ENCODE peak calls at places on chromosomes 2 and 18, in five cellular contexts. One of them, this sample, is unnamed.

GRCh38 chr2:17579605-17580318 is 39.3 kb downstream of the VSNL1 start:
- DNase-seq in neural crest cell: no peak
- DNase-seq in bronchial epithelial cell: peak; percentile 8
- DNase-seq in kidney epithelial cell: no peak
- DNase-seq in WTC11: no peak
- DNase-seq in this sample: no peak

GRCh38 chr2:136376211-136376610 is 258.3 kb upstream of the CXCR4 start:
- DNase-seq in neural crest cell: no peak
- DNase-seq in bronchial epithelial cell: no peak
- DNase-seq in kidney epithelial cell: no peak
- DNase-seq in WTC11: no peak
- DNase-seq in this sample: no peak

GRCh38 chr2:237488901-237489860 is 2.1 kb downstream of the MLPH start:
- DNase-seq in neural crest cell: no peak
- DNase-seq in bronchial epithelial cell: peak; percentile 90
- DNase-seq in kidney epithelial cell: peak; percentile 80
- DNase-seq in WTC11: no peak
- DNase-seq in this sample: no peak

GRCh38 chr2:64166637-64167420 is 22.6 kb upstream of the PELI1 start:
- DNase-seq in neural crest cell: no peak
- DNase-seq in bronchial epithelial cell: peak; percentile 71
- DNase-seq in kidney epithelial cell: no peak
- DNase-seq in WTC11: no peak
- DNase-seq in this sample: no peak

GRCh38 chr2:240919161-240919781 is 13.1 kb downstream of the CROCC2 start:
- DNase-seq in neural crest cell: no peak
- DNase-seq in bronchial epithelial cell: no peak
- DNase-seq in kidney epithelial cell: no peak
- DNase-seq in WTC11: no peak
- DNase-seq in this sample: no peak

GRCh38 chr18:248053-248452 is 19.8 kb downstream of the THOC1 start:
- DNase-seq in neural crest cell: no peak
- DNase-seq in bronchial epithelial cell: no peak
- DNase-seq in kidney epithelial cell: no peak
- DNase-seq in WTC11: no peak
- DNase-seq in this sample: no peak

GRCh38 chr2:145158051-145158586 is 638.2 kb upstream of the ZEB2 start:
- DNase-seq in neural crest cell: no peak
- DNase-seq in bronchial epithelial cell: peak; percentile 80
- DNase-seq in kidney epithelial cell: peak; percentile 21
- DNase-seq in WTC11: no peak
- DNase-seq in this sample: peak; percentile 49

GRCh38 chr2:96940026-96940601 is 46.3 kb downstream of the FAM178B start:
- DNase-seq in neural crest cell: no peak
- DNase-seq in bronchial epithelial cell: no peak
- DNase-seq in kidney epithelial cell: no peak
- DNase-seq in WTC11: no peak
- DNase-seq in this sample: no peak

GRCh38 chr2:54577035-54577434 is 120.9 kb downstream of the SPTBN1 start:
- DNase-seq in neural crest cell: no peak
- DNase-seq in bronchial epithelial cell: no peak
- DNase-seq in kidney epithelial cell: no peak
- DNase-seq in WTC11: no peak
- DNase-seq in this sample: no peak

GRCh38 chr18:46073474-46074331 is 1.6 kb upstream of the PSTPIP2 start:
- DNase-seq in neural crest cell: peak; percentile 70
- DNase-seq in bronchial epithelial cell: peak; percentile 78
- DNase-seq in kidney epithelial cell: peak; percentile 29
- DNase-seq in WTC11: peak; percentile 36
- DNase-seq in this sample: no peak

GRCh38 chr18:8949206-8949605 is 153.3 kb upstream of the NDUFV2 start:
- DNase-seq in neural crest cell: no peak
- DNase-seq in bronchial epithelial cell: no peak
- DNase-seq in kidney epithelial cell: no peak
- DNase-seq in WTC11: no peak
- DNase-seq in this sample: no peak

GRCh38 chr2:74919827-74920226 is 38.6 kb upstream of the POLE4 start:
- DNase-seq in neural crest cell: peak; percentile 80
- DNase-seq in bronchial epithelial cell: peak; percentile 21
- DNase-seq in kidney epithelial cell: peak; percentile 5
- DNase-seq in WTC11: peak; percentile 89
- DNase-seq in this sample: no peak

GRCh38 chr2:38076250-38076709 is 329 bp upstream of the CYP1B1 start:
- DNase-seq in neural crest cell: peak; percentile 40
- DNase-seq in bronchial epithelial cell: peak; percentile 52
- DNase-seq in kidney epithelial cell: no peak
- DNase-seq in WTC11: peak; percentile 83
- DNase-seq in this sample: no peak

GRCh38 chr2:99700482-99701398 is 210.9 kb upstream of the REV1 start:
- DNase-seq in neural crest cell: no peak
- DNase-seq in bronchial epithelial cell: no peak
- DNase-seq in kidney epithelial cell: no peak
- DNase-seq in WTC11: no peak
- DNase-seq in this sample: no peak

GRCh38 chr2:238376884-238377391 is 49.8 kb upstream of the ASB1 start:
- DNase-seq in neural crest cell: no peak
- DNase-seq in bronchial epithelial cell: peak; percentile 30
- DNase-seq in kidney epithelial cell: no peak
- DNase-seq in WTC11: no peak
- DNase-seq in this sample: no peak

GRCh38 chr18:13318644-13319501 is 100.3 kb downstream of the LDLRAD4 start:
- DNase-seq in neural crest cell: no peak
- DNase-seq in bronchial epithelial cell: no peak
- DNase-seq in kidney epithelial cell: no peak
- DNase-seq in WTC11: no peak
- DNase-seq in this sample: no peak

GRCh38 chr2:44804406-44805235 is 136.9 kb upstream of the SIX3 start:
- DNase-seq in neural crest cell: no peak
- DNase-seq in bronchial epithelial cell: no peak
- DNase-seq in kidney epithelial cell: no peak
- DNase-seq in WTC11: no peak
- DNase-seq in this sample: no peak

GRCh38 chr2:3595985-3596384 is 1.1 kb downstream of the COLEC11 start:
- DNase-seq in neural crest cell: no peak
- DNase-seq in bronchial epithelial cell: no peak
- DNase-seq in kidney epithelial cell: no peak
- DNase-seq in WTC11: no peak
- DNase-seq in this sample: no peak

GRCh38 chr18:74654637-74655036 is 57.0 kb downstream of the ZNF407 start:
- DNase-seq in neural crest cell: no peak
- DNase-seq in bronchial epithelial cell: no peak
- DNase-seq in kidney epithelial cell: no peak
- DNase-seq in WTC11: no peak
- DNase-seq in this sample: no peak

GRCh38 chr2:31688282-31688681 is 107.5 kb upstream of the SRD5A2 start:
- DNase-seq in neural crest cell: no peak
- DNase-seq in bronchial epithelial cell: no peak
- DNase-seq in kidney epithelial cell: no peak
- DNase-seq in WTC11: no peak
- DNase-seq in this sample: no peak

GRCh38 chr2:217943379-217944321 is 59.1 kb downstream of the TNS1 start:
- DNase-seq in neural crest cell: peak; percentile 68
- DNase-seq in bronchial epithelial cell: no peak
- DNase-seq in kidney epithelial cell: no peak
- DNase-seq in WTC11: peak; percentile 81
- DNase-seq in this sample: no peak

GRCh38 chr2:216807861-216808272 is 52.0 kb downstream of the TNP1 start:
- DNase-seq in neural crest cell: no peak
- DNase-seq in bronchial epithelial cell: peak; percentile 8
- DNase-seq in kidney epithelial cell: no peak
- DNase-seq in WTC11: no peak
- DNase-seq in this sample: no peak

GRCh38 chr2:240586919-240587800 is 626 bp downstream of the CAPN10 start:
- DNase-seq in neural crest cell: no peak
- DNase-seq in bronchial epithelial cell: peak; percentile 28
- DNase-seq in kidney epithelial cell: no peak
- DNase-seq in WTC11: peak; percentile 55
- DNase-seq in this sample: no peak

GRCh38 chr2:67289921-67290371 is 107.2 kb upstream of the ETAA1 start:
- DNase-seq in neural crest cell: no peak
- DNase-seq in bronchial epithelial cell: peak; percentile 98
- DNase-seq in kidney epithelial cell: peak; percentile 89
- DNase-seq in WTC11: no peak
- DNase-seq in this sample: peak; percentile 72

GRCh38 chr2:29196792-29197788 is 81.9 kb downstream of the CLIP4 start:
- DNase-seq in neural crest cell: peak; percentile 79
- DNase-seq in bronchial epithelial cell: peak; percentile 48
- DNase-seq in kidney epithelial cell: peak; percentile 10
- DNase-seq in WTC11: peak; percentile 82
- DNase-seq in this sample: no peak

GRCh38 chr2:3801506-3801905 is 98.1 kb downstream of the DCDC2C start:
- DNase-seq in neural crest cell: no peak
- DNase-seq in bronchial epithelial cell: no peak
- DNase-seq in kidney epithelial cell: no peak
- DNase-seq in WTC11: no peak
- DNase-seq in this sample: no peak

GRCh38 chr2:53504507-53504906 is 263.1 kb upstream of the CHAC2 start:
- DNase-seq in neural crest cell: no peak
- DNase-seq in bronchial epithelial cell: no peak
- DNase-seq in kidney epithelial cell: no peak
- DNase-seq in WTC11: no peak
- DNase-seq in this sample: no peak

GRCh38 chr18:33761363-33761762 is 183.3 kb downstream of the ASXL3 start:
- DNase-seq in neural crest cell: no peak
- DNase-seq in bronchial epithelial cell: peak; percentile 45
- DNase-seq in kidney epithelial cell: no peak
- DNase-seq in WTC11: no peak
- DNase-seq in this sample: no peak
- TF ChIP-seq CTCF in neural crest cell: peak; percentile 67
- TF ChIP-seq CTCF in bronchial epithelial cell: peak; percentile 23
- TF ChIP-seq CTCF in kidney epithelial cell: peak; percentile 37
- TF ChIP-seq CTCF in WTC11: no peak
- TF ChIP-seq CTCF in this sample: no peak

DNA sequence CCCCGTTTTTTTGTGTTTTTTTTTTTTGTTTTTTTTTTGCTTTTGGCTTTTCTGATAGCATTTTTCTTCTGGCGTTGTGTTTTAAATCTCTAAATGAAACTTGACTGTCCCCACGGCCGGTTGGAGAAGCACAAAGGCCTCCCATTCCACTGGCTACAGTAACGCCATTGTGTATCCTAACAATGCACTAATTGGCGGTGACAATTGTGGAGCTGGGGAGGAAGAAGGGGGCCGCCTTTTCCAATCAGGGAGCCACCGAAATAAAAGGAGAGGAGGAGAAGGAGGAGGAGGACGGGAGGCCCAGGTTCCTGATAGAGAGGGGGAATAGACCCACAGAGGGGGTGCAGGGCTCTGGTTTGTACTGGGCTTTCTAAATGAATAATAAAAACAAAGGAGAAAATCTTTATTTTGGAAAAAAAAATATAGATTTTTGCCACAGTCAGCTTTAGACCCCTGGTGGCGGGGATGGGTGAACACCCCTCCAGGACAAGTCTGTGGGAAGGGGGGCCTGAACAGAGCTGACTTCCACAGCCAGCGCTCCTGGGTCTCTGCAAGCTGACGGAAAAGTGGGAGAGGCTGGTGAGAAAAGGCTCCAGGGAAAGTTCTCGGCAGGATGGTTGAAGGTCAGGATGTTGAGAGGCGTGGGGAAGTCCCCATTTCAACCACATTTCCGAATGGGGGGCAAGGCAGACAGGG is 43.7 kb upstream of the FZD5 start:
- DNase-seq in neural crest cell: peak; percentile 33
- DNase-seq in bronchial epithelial cell: no peak
- DNase-seq in kidney epithelial cell: no peak
- DNase-seq in WTC11: peak; percentile 23
- DNase-seq in this sample: no peak
- TF ChIP-seq CTCF in neural crest cell: no peak
- TF ChIP-seq CTCF in bronchial epithelial cell: no peak
- TF ChIP-seq CTCF in kidney epithelial cell: peak; percentile 5
- TF ChIP-seq CTCF in WTC11: no peak
- TF ChIP-seq CTCF in this sample: no peak

DNA sequence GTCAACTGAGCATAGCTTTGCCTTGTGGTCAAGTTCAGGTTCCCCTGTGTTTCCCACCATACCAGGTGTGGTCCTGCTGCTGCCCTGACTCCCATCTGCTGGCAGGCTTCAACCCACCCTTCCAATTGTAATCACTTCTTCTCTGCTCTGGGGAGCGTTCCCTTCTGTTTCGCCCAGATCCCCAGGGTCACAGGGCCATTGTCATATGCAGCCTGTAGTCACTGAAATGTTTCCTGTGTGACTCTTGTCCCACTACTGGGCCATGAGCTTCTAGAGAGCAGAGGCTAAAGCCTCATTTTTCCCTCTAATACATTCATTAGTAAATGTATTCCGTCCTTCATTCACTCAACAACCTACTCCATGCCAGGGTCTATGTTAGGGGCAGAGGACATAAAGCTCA is 75.0 kb upstream of the LAPTM4A start:
- DNase-seq in neural crest cell: no peak
- DNase-seq in bronchial epithelial cell: no peak
- DNase-seq in kidney epithelial cell: no peak
- DNase-seq in WTC11: no peak
- DNase-seq in this sample: no peak
- TF ChIP-seq CTCF in neural crest cell: no peak
- TF ChIP-seq CTCF in bronchial epithelial cell: no peak
- TF ChIP-seq CTCF in kidney epithelial cell: no peak
- TF ChIP-seq CTCF in WTC11: no peak
- TF ChIP-seq CTCF in this sample: no peak

GRCh38 chr18:76937597-76937996 is 115.2 kb downstream of the ZNF236 start:
- DNase-seq in neural crest cell: no peak
- DNase-seq in bronchial epithelial cell: no peak
- DNase-seq in kidney epithelial cell: no peak
- DNase-seq in WTC11: no peak
- DNase-seq in this sample: peak; percentile 7
- TF ChIP-seq CTCF in neural crest cell: peak; percentile 14
- TF ChIP-seq CTCF in bronchial epithelial cell: no peak
- TF ChIP-seq CTCF in kidney epithelial cell: no peak
- TF ChIP-seq CTCF in WTC11: no peak
- TF ChIP-seq CTCF in this sample: peak; percentile 23

GRCh38 chr2:219405451-219405850 is 12.7 kb upstream of the DES start:
- DNase-seq in neural crest cell: no peak
- DNase-seq in bronchial epithelial cell: no peak
- DNase-seq in kidney epithelial cell: no peak
- DNase-seq in WTC11: peak; percentile 63
- DNase-seq in this sample: no peak
- TF ChIP-seq CTCF in neural crest cell: no peak
- TF ChIP-seq CTCF in bronchial epithelial cell: no peak
- TF ChIP-seq CTCF in kidney epithelial cell: peak; percentile 6
- TF ChIP-seq CTCF in WTC11: no peak
- TF ChIP-seq CTCF in this sample: peak; percentile 55

GRCh38 chr18:55647331-55647730 is 59.3 kb upstream of the TCF4 start:
- DNase-seq in neural crest cell: no peak
- DNase-seq in bronchial epithelial cell: no peak
- DNase-seq in kidney epithelial cell: no peak
- DNase-seq in WTC11: no peak
- DNase-seq in this sample: no peak

GRCh38 chr18:55650363-55650870 is 62.4 kb upstream of the TCF4 start:
- DNase-seq in neural crest cell: no peak
- DNase-seq in bronchial epithelial cell: peak; percentile 76
- DNase-seq in kidney epithelial cell: no peak
- DNase-seq in WTC11: no peak
- DNase-seq in this sample: no peak

DNA sequence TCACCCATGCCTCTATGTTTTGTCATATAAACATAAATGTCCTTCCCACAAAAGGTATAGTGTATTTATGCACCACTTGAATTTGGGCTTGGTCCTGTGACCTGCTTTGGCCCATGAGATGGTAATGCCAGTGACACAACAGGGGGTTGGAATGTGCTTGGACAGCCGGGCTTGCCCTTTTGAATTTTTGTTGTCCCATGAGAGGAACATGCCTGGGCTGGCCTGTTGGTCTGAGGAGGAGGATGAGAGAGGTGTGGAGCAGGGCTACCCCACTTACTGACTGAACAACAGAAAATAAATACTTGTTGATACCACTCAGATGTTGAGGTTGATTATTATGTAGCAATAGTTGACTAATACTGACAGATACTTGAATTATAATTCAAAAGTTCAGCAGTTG is 63.2 kb upstream of the TCF4 start:
- DNase-seq in neural crest cell: no peak
- DNase-seq in bronchial epithelial cell: peak; percentile 84
- DNase-seq in kidney epithelial cell: no peak
- DNase-seq in WTC11: no peak
- DNase-seq in this sample: no peak
- TF ChIP-seq CTCF in neural crest cell: no peak
- TF ChIP-seq CTCF in bronchial epithelial cell: no peak
- TF ChIP-seq CTCF in kidney epithelial cell: no peak
- TF ChIP-seq CTCF in WTC11: no peak
- TF ChIP-seq CTCF in this sample: no peak

This sample was measured in AG04449.